ENCODE peak calls at places on chromosomes 12 and 14, in five cellular contexts. Z is heart right ventricle; W is CD8-positive, alpha-beta memory T cell; B is PC-9; F is mesenchymal stem cell. S is an unnamed sample.
A peak's percentile ranks its signal among the peaks of the same experiment; 100 is the strongest.

GRCh38 chr12:14768823-14769405 is 34.4 kb downstream of the WBP11 start:
- DNase-seq in Z (no peak), W (no peak), B (no peak), F (peak; percentile 59), S (no peak)

GRCh38 chr12:109518820-109519665 is 41.6 kb downstream of the UBE3B start:
- DNase-seq in Z (peak; percentile 61), W (peak; percentile 33), B (no peak), F (peak; percentile 96), S (peak; percentile 66)

GRCh38 chr12:14716848-14717444 is 20.5 kb upstream of the GUCY2C start:
- DNase-seq in Z (no peak), W (peak; percentile 29), B (no peak), F (peak; percentile 61), S (no peak)

GRCh38 chr12:22626429-22626828 is 1.5 kb downstream of the ETNK1 start:
- DNase-seq in Z (no peak), W (peak; percentile 21), B (no peak), F (peak; percentile 30), S (no peak)

GRCh38 chr14:34450542-34450915 is 11.5 kb downstream of the SPTSSA start:
- DNase-seq in Z (no peak), W (no peak), B (peak; percentile 46), F (no peak), S (no peak)

GRCh38 chr14:34933301-34933700 is 49.5 kb upstream of the SRP54 start:
- DNase-seq in Z (no peak), W (no peak), B (no peak), F (no peak), S (no peak)

GRCh38 chr14:68464716-68465115 is 328.2 kb downstream of the ZFP36L1 start:
- DNase-seq in Z (no peak), W (no peak), B (peak; percentile 96), F (no peak), S (peak; percentile 11)

GRCh38 chr14:31945074-31945613 is 132.0 kb upstream of the ARHGAP5 start:
- DNase-seq in Z (no peak), W (peak; percentile 13), B (no peak), F (no peak), S (no peak)

GRCh38 chr12:45959728-45960127 is 30.6 kb downstream of the SCAF11 start:
- DNase-seq in Z (no peak), W (no peak), B (no peak), F (no peak), S (no peak)

GRCh38 chr12:28222959-28223662 is 32.9 kb downstream of the CCDC91 start:
- DNase-seq in Z (no peak), W (peak; percentile 4), B (no peak), F (no peak), S (no peak)

GRCh38 chr12:33825442-33825841 is 196.9 kb upstream of the ALG10 start:
- DNase-seq in Z (no peak), W (no peak), B (no peak), F (no peak), S (peak; percentile 52)

GRCh38 chr14:51490205-51490604 is 161.5 kb upstream of the FRMD6 start:
- DNase-seq in Z (no peak), W (no peak), B (no peak), F (peak; percentile 71), S (no peak)

GRCh38 chr12:117342682-117343081 is 18.7 kb downstream of the NOS1 start:
- DNase-seq in Z (no peak), W (no peak), B (no peak), F (no peak), S (peak; percentile 49)

GRCh38 chr14:91373591-91374245 is 43.9 kb downstream of the CCDC88C start:
- DNase-seq in Z (no peak), W (peak; percentile 62), B (peak; percentile 75), F (no peak), S (no peak)

GRCh38 chr12:93852067-93852466 is 174.9 kb downstream of the CRADD start:
- DNase-seq in Z (no peak), W (no peak), B (no peak), F (no peak), S (no peak)

GRCh38 chr12:100439797-100440196 is 33.9 kb upstream of the NR1H4 start:
- DNase-seq in Z (no peak), W (no peak), B (no peak), F (no peak), S (no peak)

GRCh38 chr12:82174936-82175335 is 183.3 kb downstream of the CCDC59 start:
- DNase-seq in Z (no peak), W (no peak), B (no peak), F (no peak), S (no peak)

GRCh38 chr14:22221508-22221907 is 367.5 kb downstream of the DAD1 start:
- DNase-seq in Z (no peak), W (no peak), B (no peak), F (peak; percentile 19), S (no peak)

GRCh38 chr12:76080729-76081415 is 3.6 kb downstream of the NAP1L1 start:
- DNase-seq in Z (no peak), W (no peak), B (no peak), F (peak; percentile 60), S (no peak)

GRCh38 chr12:102107970-102108369 is 11.9 kb downstream of the NUP37 start:
- DNase-seq in Z (no peak), W (no peak), B (no peak), F (no peak), S (no peak)

GRCh38 chr12:95681210-95681765 is 109.3 kb downstream of the NTN4 start:
- DNase-seq in Z (no peak), W (no peak), B (no peak), F (no peak), S (no peak)
- H3K27ac ChIP-seq in Z (no peak overlapping the region), W (no peak overlapping the region), B (no peak overlapping the region), F (no peak overlapping the region), S (no peak overlapping the region)

DNA sequence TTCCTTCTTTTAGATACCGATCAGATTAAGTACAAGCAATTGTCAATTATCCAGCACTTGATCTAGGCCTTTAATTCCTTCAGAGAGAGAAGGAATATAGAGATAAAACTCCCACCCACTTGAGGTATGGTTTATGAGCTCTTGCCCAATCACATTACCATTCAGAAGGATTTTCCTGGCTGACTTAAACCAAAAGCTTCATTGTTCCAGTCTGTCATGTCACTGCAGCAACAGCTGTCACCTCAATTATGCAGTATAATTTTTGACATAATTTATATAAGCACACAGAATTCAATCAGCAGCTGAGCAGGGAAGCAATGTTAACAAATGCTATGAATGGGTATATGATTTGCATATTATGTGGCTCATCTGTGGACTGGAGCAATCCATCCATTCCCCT is 40.4 kb downstream of the CBX5 start:
- DNase-seq in Z (no peak), W (no peak), B (no peak), F (no peak), S (no peak)
- H3K36me3 ChIP-seq in Z (no peaks in the 10 kb centered on the region), W (peaks cover 15% of the 10 kb centered on the region), B (peaks cover 7% of the 10 kb centered on the region), F (peaks cover 7% of the 10 kb centered on the region), S (peaks cover 91% of the 10 kb centered on the region)

DNA sequence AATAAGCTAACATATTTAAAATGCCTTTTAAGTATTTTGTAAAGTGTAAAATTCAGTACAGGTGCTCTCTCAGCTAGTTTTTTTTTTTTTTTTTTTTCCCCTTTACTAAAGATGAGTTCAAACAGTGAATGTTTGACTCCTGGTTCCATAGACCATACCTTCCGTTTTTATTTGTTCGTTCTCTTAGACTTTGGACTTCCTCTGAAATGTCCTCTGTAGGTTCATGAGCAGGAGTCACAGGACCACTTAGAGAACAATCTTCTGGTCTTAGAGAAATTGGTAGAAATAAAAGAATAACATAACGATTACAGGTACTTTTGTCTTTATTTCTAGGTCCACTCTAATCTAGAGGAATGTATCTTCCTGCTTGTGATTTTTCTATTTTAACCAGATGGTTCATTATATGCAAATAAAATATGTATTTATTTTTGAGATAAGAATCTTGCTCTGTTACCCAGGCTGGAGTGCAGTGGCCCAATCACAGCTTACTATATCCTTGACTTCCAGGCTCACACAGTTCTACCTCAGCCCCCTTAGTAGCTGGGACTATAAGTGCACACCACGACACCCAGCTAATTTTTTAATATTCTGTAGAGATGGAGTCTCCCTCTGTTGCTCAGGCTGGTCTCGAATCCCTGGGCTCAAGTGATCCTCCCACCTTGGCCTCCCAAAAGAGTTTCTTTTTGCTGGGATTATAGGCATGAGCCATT is 25.8 kb downstream of the STYX start:
- DNase-seq in Z (no peak), W (no peak), B (no peak), F (no peak), S (no peak)
- H3K27ac ChIP-seq in Z (no peak overlapping the region), W (no peak overlapping the region), B (no peak overlapping the region), F (no peak overlapping the region), S (no peak overlapping the region)

GRCh38 chr14:23408307-23408630 is 196 bp upstream of the MYH6 start:
- DNase-seq in Z (no peak), W (no peak), B (no peak), F (no peak), S (no peak)
- H3K36me3 ChIP-seq in Z (no peaks in the 10 kb centered on the region), W (no peaks in the 10 kb centered on the region), B (no peaks in the 10 kb centered on the region), F (no peaks in the 10 kb centered on the region), S (no peaks in the 10 kb centered on the region)

DNA sequence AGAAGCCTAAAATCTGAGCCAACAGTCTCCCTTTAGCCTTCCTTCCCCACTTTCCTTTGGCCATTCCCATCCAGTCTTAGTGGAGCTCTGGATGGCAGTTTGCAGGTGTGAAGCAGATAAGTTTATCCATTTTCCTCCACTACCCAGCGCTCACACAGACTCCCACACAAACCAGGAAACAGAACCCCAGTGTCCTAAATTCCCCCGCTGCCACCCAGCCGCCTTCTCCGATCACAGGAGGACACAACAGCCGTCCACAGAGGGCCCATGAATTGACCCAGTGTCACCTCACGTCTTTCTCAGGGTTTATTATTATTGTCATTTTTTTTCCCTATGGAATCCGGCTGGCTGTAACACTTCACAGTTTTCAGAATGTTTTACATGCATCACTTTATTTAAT is 16.4 kb downstream of the CD9 start:
- DNase-seq in Z (no peak), W (no peak), B (no peak), F (no peak), S (no peak)
- H3K27ac ChIP-seq in Z (peak overlapping the region; percentile 44), W (no peak overlapping the region), B (peak overlapping the region; percentile 95), F (peak overlapping the region; percentile 63), S (peak overlapping the region; percentile 98)

S was measured in SJSA1.